ENCODE peak calls at places on chromosomes 16 and 17, in eight cellular contexts. E is endothelial cell of umbilical vein; B is SW 1271; V is EL; P is HCEC 1CT; H is M059J; N is AML-193; S is CD8-positive, alpha-beta T cell. D is an unnamed sample.

GRCh38 chr16:49866533-49867155 is 10.7 kb upstream of the ZNF423 start:
- DNase-seq in S (no peak), P (no peak), H (no peak), E (no peak), N (no peak), B (no peak), V (no peak), D (no peak)

GRCh38 chr16:68074850-68075249 is 10.3 kb upstream of the NFATC3 start:
- DNase-seq in N (peak), S (peak), E (no peak), B (no peak), P (no peak), H (no peak), V (no peak), D (no peak)

GRCh38 chr17:18270046-18270850 is 9.8 kb downstream of the MIEF2 start:
- DNase-seq in N (no peak), B (no peak), V (no peak), E (no peak), H (no peak), P (no peak), S (no peak), D (no peak)

GRCh38 chr17:17063546-17064122 is 21.4 kb downstream of the MPRIP start:
- DNase-seq in E (no peak), H (peak), B (no peak), V (peak), S (no peak), P (no peak), N (peak), D (no peak)

GRCh38 chr16:89691986-89692569 is 5.6 kb downstream of the CDK10 start:
- DNase-seq in B (no peak), H (no peak), S (no peak), E (no peak), N (no peak), P (no peak), V (no peak), D (no peak)

GRCh38 chr17:53722407-53722806 is 100.3 kb upstream of the KIF2B start:
- DNase-seq in E (no peak), S (no peak), V (peak), N (no peak), B (peak), H (peak), P (peak), D (peak)

GRCh38 chr17:50906443-50906842 is 40.3 kb upstream of the TOB1 start:
- DNase-seq in E (no peak), V (no peak), H (no peak), N (no peak), B (no peak), P (no peak), S (no peak), D (no peak)

GRCh38 chr16:64626771-64627170 is 495.1 kb downstream of the CDH11 start:
- DNase-seq in H (peak), N (no peak), P (no peak), V (no peak), E (no peak), S (no peak), B (no peak), D (no peak)

GRCh38 chr16:57732683-57733082 is 2.9 kb upstream of the KATNB1 start:
- DNase-seq in E (no peak), B (no peak), S (no peak), H (no peak), P (no peak), N (no peak), V (no peak), D (no peak)

GRCh38 chr16:48910214-48910613 is 300.2 kb upstream of the N4BP1 start:
- DNase-seq in B (no peak), V (no peak), H (no peak), S (no peak), E (no peak), P (no peak), N (no peak), D (no peak)

GRCh38 chr17:32485261-32485955 is 1.4 kb upstream of the CDK5R1 start:
- DNase-seq in P (no peak), E (no peak), H (no peak), V (no peak), S (no peak), N (no peak), B (no peak), D (no peak)

GRCh38 chr17:17784599-17785264 is 52.1 kb downstream of the SREBF1 start:
- DNase-seq in B (no peak), P (no peak), E (no peak), N (no peak), S (peak), V (no peak), H (peak), D (peak)

GRCh38 chr17:2925011-2925410 is 128.8 kb downstream of the RAP1GAP2 start:
- DNase-seq in S (no peak), B (no peak), V (no peak), P (no peak), N (no peak), E (no peak), H (peak), D (no peak)

GRCh38 chr17:33929181-33929724 is 325.8 kb upstream of the CCL2 start:
- DNase-seq in N (no peak), P (no peak), B (no peak), V (no peak), E (no peak), H (no peak), S (no peak), D (no peak)

GRCh38 chr16:28609631-28610594 is at the start of gene SULT1A1:
- DNase-seq in E (no peak), H (no peak), V (no peak), S (no peak), N (no peak), P (no peak), B (no peak), D (no peak)

GRCh38 chr16:48082516-48082915 is 73.3 kb downstream of the ABCC12 start:
- DNase-seq in H (peak), V (no peak), P (no peak), S (no peak), B (no peak), E (no peak), N (no peak), D (no peak)

GRCh38 chr17:73819440-73820395 is 175.5 kb upstream of the SDK2 start:
- DNase-seq in P (no peak), B (no peak), S (no peak), E (no peak), H (no peak), N (no peak), V (no peak), D (no peak)

D was measured in ELR.